ENCODE peak calls at places on chromosomes 13 and 19, in six cellular contexts. One of them, this sample, is unnamed.

GRCh38 chr13:31179754-31180153 is 18.1 kb upstream of the HSPH1 start:
- DNase-seq in IMR-90: no peak
- DNase-seq in tibial nerve: no peak
- DNase-seq in lung: no peak
- DNase-seq in fibroblast of pulmonary artery: no peak
- DNase-seq in AG09309: no peak
- DNase-seq in this sample: no peak

GRCh38 chr13:20044086-20044485 is 85.6 kb downstream of the ZMYM2 start:
- DNase-seq in AG09309: no peak
- DNase-seq in lung: no peak
- DNase-seq in IMR-90: no peak
- DNase-seq in tibial nerve: no peak
- DNase-seq in fibroblast of pulmonary artery: no peak
- DNase-seq in this sample: no peak

GRCh38 chr13:76383671-76384461 is 502.3 kb downstream of the KCTD12 start:
- DNase-seq in tibial nerve: no peak
- DNase-seq in AG09309: peak; percentile 57
- DNase-seq in IMR-90: peak; percentile 94
- DNase-seq in fibroblast of pulmonary artery: peak; percentile 89
- DNase-seq in lung: peak; percentile 58
- DNase-seq in this sample: peak; percentile 30

GRCh38 chr13:93847162-93847561 is 620.6 kb downstream of the GPC6 start:
- DNase-seq in IMR-90: peak; percentile 93
- DNase-seq in AG09309: peak; percentile 43
- DNase-seq in tibial nerve: no peak
- DNase-seq in fibroblast of pulmonary artery: peak; percentile 65
- DNase-seq in lung: no peak
- DNase-seq in this sample: no peak

GRCh38 chr19:58227964-58228583 is 640 bp upstream of the ZNF544 start:
- DNase-seq in IMR-90: no peak
- DNase-seq in AG09309: no peak
- DNase-seq in fibroblast of pulmonary artery: no peak
- DNase-seq in lung: no peak
- DNase-seq in tibial nerve: no peak
- DNase-seq in this sample: no peak

GRCh38 chr13:99687728-99688397 is 186.6 kb downstream of the TM9SF2 start:
- DNase-seq in IMR-90: no peak
- DNase-seq in fibroblast of pulmonary artery: no peak
- DNase-seq in tibial nerve: no peak
- DNase-seq in AG09309: no peak
- DNase-seq in lung: no peak
- DNase-seq in this sample: no peak

GRCh38 chr19:57406516-57407123 is 4.3 kb upstream of the ZNF17 start:
- DNase-seq in tibial nerve: no peak
- DNase-seq in fibroblast of pulmonary artery: peak; percentile 68
- DNase-seq in lung: peak; percentile 47
- DNase-seq in IMR-90: peak; percentile 45
- DNase-seq in AG09309: no peak
- DNase-seq in this sample: no peak

GRCh38 chr13:94558721-94559120 is 37.2 kb downstream of the TGDS start:
- DNase-seq in IMR-90: no peak
- DNase-seq in lung: no peak
- DNase-seq in tibial nerve: no peak
- DNase-seq in fibroblast of pulmonary artery: no peak
- DNase-seq in AG09309: no peak
- DNase-seq in this sample: no peak

GRCh38 chr13:34776390-34776981 is 165.6 kb upstream of the NBEA start:
- DNase-seq in AG09309: no peak
- DNase-seq in tibial nerve: no peak
- DNase-seq in fibroblast of pulmonary artery: no peak
- DNase-seq in lung: no peak
- DNase-seq in IMR-90: no peak
- DNase-seq in this sample: no peak

GRCh38 chr13:39148513-39148961 is 110.3 kb downstream of the NHLRC3 start:
- DNase-seq in AG09309: peak; percentile 44
- DNase-seq in tibial nerve: no peak
- DNase-seq in lung: no peak
- DNase-seq in fibroblast of pulmonary artery: peak; percentile 57
- DNase-seq in IMR-90: no peak
- DNase-seq in this sample: no peak

GRCh38 chr19:4198467-4199126 is 16.1 kb downstream of the ANKRD24 start:
- DNase-seq in fibroblast of pulmonary artery: no peak
- DNase-seq in IMR-90: no peak
- DNase-seq in tibial nerve: no peak
- DNase-seq in AG09309: no peak
- DNase-seq in lung: no peak
- DNase-seq in this sample: no peak

GRCh38 chr19:4197625-4198466 is 15.4 kb downstream of the ANKRD24 start:
- DNase-seq in fibroblast of pulmonary artery: peak; percentile 10
- DNase-seq in tibial nerve: no peak
- DNase-seq in IMR-90: no peak
- DNase-seq in lung: no peak
- DNase-seq in AG09309: no peak
- DNase-seq in this sample: no peak

GRCh38 chr19:4200940-4201542 is 18.6 kb downstream of the ANKRD24 start:
- DNase-seq in lung: no peak
- DNase-seq in tibial nerve: no peak
- DNase-seq in fibroblast of pulmonary artery: no peak
- DNase-seq in IMR-90: no peak
- DNase-seq in AG09309: no peak
- DNase-seq in this sample: no peak

GRCh38 chr19:4201798-4202197 is 19.3 kb downstream of the ANKRD24 start:
- DNase-seq in lung: no peak
- DNase-seq in tibial nerve: no peak
- DNase-seq in AG09309: no peak
- DNase-seq in fibroblast of pulmonary artery: no peak
- DNase-seq in IMR-90: no peak
- DNase-seq in this sample: no peak

DNA sequence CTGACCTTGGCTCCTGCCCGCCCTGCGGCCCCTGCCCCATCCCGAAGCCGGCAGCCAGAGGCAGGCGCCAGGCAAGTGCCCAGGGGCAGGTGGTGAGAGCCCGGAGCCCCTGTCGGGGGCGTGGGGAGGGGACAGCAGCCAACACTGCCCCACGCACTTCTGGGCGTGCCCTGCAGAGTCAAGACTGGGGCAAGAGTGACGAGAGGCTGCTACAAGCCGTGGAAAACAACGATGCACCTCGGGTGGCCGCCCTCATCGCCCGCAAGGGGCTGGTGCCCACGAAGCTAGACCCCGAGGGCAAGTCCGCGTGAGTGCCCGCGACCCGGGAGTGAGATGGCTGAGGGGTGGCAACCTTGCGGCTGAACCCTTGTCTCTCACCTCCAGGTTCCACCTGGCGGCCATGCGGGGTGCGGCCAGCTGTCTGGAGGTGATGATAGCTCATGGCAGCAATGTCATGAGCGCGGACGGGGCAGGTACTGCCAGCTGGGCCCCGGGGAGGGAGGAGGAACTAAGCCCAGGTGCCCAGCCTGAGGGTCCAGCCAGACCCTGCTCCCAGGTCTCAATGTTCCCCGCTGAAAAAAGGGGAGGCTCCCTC is 17.3 kb downstream of the ANKRD24 start:
- DNase-seq in IMR-90: no peak
- DNase-seq in fibroblast of pulmonary artery: no peak
- DNase-seq in AG09309: no peak
- DNase-seq in tibial nerve: no peak
- DNase-seq in lung: no peak
- DNase-seq in this sample: no peak
- TF ChIP-seq CTCF in IMR-90: no peak
- TF ChIP-seq CTCF in fibroblast of pulmonary artery: no peak
- TF ChIP-seq CTCF in AG09309: no peak
- TF ChIP-seq CTCF in tibial nerve: no peak
- TF ChIP-seq CTCF in lung: no peak
- TF ChIP-seq CTCF in this sample: no peak

DNA sequence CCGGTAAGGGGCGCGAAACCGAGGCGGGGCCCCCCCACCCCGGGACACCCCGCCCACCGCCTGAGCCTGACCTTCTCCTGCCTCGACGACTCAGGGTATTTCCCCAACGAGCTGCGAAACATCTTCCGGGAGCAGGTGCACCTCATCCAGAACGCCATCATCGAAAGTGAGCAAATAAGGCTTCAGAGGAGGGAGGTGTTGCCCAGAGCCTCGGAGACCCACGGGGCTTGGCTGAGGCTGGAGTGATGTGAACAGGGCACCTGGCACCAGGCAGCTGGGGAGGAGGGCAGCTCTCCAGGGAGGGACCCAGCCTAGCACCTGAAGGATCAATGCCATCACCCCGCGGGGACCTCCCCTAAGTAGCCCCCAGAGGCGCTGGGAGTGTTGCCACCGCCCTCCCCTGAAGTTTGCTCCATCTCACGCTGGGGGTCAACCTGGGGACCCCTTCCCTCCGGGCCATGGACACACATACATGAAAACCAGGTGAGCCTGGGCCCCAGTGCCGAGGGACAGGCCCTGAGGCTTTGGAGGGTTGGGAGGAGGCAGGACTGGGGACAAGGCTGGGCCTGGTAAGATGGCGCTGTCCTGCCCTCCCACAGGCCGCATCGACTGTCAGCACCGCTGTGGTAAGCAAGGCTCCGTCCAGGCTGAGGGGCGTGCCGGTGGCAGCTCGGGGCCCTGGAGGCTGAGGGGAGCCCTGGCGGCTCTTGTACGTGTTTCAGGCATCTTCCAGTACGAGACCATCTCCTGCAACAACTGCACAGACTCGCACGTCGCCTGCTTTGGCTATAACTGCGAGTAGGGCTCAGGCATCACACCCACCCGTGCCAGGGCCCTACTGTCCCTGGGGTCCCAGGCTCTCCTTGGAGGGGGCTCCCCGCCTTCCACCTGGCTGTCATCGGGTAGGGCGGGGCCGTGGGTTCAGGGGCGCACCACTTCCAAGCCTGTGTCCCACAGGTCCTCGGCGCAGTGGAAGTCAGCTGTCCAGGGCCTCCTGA is 914 bp downstream of the IZUMO4 start:
- DNase-seq in AG09309: no peak
- DNase-seq in fibroblast of pulmonary artery: no peak
- DNase-seq in lung: no peak
- DNase-seq in IMR-90: no peak
- DNase-seq in tibial nerve: no peak
- DNase-seq in this sample: no peak
- H3K4me3 ChIP-seq in AG09309: peak overlapping the region; percentile 54
- H3K4me3 ChIP-seq in fibroblast of pulmonary artery: peak overlapping the region; percentile 50
- H3K4me3 ChIP-seq in lung: no peak overlapping the region
- H3K4me3 ChIP-seq in IMR-90: no peak overlapping the region
- H3K4me3 ChIP-seq in tibial nerve: peak overlapping the region; percentile 34
- H3K4me3 ChIP-seq in this sample: peak overlapping the region; percentile 49

DNA sequence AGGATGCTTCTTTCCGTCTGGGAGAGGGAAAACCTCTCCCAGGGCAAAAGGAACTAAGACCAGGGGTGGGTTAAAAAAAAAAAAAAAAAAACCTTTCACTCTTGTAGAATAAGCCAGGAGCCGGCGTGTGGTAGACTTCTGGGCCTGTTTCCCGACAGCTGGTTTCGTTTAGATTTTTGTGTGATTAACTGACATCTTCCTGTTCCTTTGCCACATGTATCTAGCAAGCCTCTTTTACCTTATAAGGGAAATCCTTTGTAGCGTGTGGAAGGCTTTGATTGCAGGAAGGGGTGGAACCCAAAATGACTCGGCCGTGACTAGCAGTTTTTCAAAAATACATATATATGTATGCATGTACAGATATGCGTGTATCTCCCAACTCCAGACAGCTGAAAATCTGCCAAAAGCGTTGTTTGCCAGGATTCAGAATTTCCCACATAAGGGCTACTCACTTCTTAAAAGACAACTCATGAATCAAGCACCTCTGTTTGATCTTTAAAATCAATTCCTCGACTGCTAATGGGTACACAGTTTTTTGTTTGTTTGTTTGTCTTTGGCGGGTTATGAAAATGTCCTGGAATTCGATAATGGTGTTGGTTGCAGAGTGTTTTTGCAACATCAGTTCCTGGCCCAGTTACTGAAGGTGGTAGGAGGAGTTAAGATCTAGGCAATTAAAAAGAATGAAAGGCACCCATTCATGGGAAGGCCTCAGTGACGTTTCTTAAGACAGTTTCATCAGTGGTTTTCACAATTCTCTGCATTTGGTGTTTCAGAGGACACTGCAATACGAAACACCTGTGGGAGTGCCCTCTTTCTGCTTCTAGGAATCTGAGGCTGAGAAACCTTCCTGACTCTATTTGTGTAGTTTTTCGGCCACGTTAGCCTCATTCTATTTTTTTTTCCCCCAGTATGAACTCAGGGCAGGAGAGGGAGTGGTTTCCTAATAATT is 2.7 kb downstream of the TPM4 start:
- DNase-seq in lung: peak; percentile 56
- DNase-seq in tibial nerve: peak; percentile 69
- DNase-seq in IMR-90: peak; percentile 98
- DNase-seq in fibroblast of pulmonary artery: peak; percentile 97
- DNase-seq in AG09309: peak; percentile 96
- DNase-seq in this sample: peak; percentile 92
- TF ChIP-seq CTCF in lung: no peak
- TF ChIP-seq CTCF in tibial nerve: no peak
- TF ChIP-seq CTCF in IMR-90: no peak
- TF ChIP-seq CTCF in fibroblast of pulmonary artery: no peak
- TF ChIP-seq CTCF in AG09309: no peak
- TF ChIP-seq CTCF in this sample: no peak

GRCh38 chr19:29943615-29944014 is 1.6 kb downstream of the URI1 start:
- DNase-seq in AG09309: no peak
- DNase-seq in lung: no peak
- DNase-seq in tibial nerve: no peak
- DNase-seq in fibroblast of pulmonary artery: no peak
- DNase-seq in IMR-90: no peak
- DNase-seq in this sample: no peak

GRCh38 chr19:29942404-29943261 is 594 bp downstream of the URI1 start:
- DNase-seq in fibroblast of pulmonary artery: no peak
- DNase-seq in tibial nerve: no peak
- DNase-seq in lung: peak; percentile 49
- DNase-seq in IMR-90: no peak
- DNase-seq in AG09309: no peak
- DNase-seq in this sample: no peak

GRCh38 chr19:29945017-29945416 is 3.0 kb downstream of the URI1 start:
- DNase-seq in lung: no peak
- DNase-seq in fibroblast of pulmonary artery: no peak
- DNase-seq in IMR-90: no peak
- DNase-seq in AG09309: no peak
- DNase-seq in tibial nerve: no peak
- DNase-seq in this sample: no peak

GRCh38 chr19:29945433-29945832 is 3.4 kb downstream of the URI1 start:
- DNase-seq in fibroblast of pulmonary artery: no peak
- DNase-seq in lung: no peak
- DNase-seq in IMR-90: peak; percentile 24
- DNase-seq in AG09309: no peak
- DNase-seq in tibial nerve: no peak
- DNase-seq in this sample: no peak

DNA sequence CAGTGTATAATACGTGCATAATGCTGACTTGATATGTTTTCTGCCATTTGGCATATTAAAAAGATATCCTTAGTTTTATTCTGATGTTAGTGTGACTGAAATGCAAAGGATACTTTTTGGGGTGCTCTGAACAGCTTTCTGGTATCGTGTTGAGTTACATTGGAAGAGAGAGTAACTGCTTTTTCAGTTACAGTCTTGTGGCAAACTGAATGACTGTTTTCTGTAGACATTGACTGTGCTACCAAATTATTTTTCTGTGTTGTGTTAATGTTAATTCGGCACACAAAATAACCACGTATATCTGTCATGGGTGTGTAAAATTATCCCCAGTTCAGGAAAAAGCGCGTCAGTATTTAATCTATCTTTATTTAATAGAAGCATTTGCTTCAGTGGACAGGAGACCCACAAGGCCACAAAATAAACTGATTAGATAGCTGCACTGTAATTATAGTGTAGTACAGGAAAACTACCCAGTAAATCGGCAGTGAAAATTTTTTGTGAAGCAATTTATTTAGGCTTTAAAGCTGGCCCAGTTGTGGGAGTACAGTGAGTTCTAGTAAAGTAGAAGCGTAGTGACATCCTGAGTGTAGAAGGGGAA is 2.5 kb downstream of the URI1 start:
- DNase-seq in tibial nerve: no peak
- DNase-seq in lung: no peak
- DNase-seq in IMR-90: no peak
- DNase-seq in AG09309: no peak
- DNase-seq in fibroblast of pulmonary artery: no peak
- DNase-seq in this sample: no peak
- H3K4me3 ChIP-seq in tibial nerve: no peak overlapping the region
- H3K4me3 ChIP-seq in lung: no peak overlapping the region
- H3K4me3 ChIP-seq in IMR-90: no peak overlapping the region
- H3K4me3 ChIP-seq in AG09309: no peak overlapping the region
- H3K4me3 ChIP-seq in fibroblast of pulmonary artery: no peak overlapping the region
- H3K4me3 ChIP-seq in this sample: peak overlapping the region; percentile 43

This sample was measured in LNCaP clone FGC.